ENCODE peak calls at places on chromosomes 7 and 10, in six cellular contexts. F, L, W, T, O and Y are unnamed samples.

GRCh38 chr7:78015574-78016260 is 217.1 kb downstream of the PHTF2 start:
- DNase-seq in F (no peak), O (no peak), T (no peak), W (no peak), L (no peak), Y (no peak)

GRCh38 chr7:137755846-137756685 is 90.7 kb downstream of the DGKI start:
- DNase-seq in O (no peak), L (no peak), F (no peak), T (no peak), W (no peak), Y (no peak)

GRCh38 chr7:134364619-134365037 is 47.9 kb upstream of the SLC35B4 start:
- DNase-seq in L (no peak), F (no peak), T (no peak), W (no peak), O (no peak), Y (peak; percentile 58)

GRCh38 chr10:6297522-6297921 is 94.8 kb downstream of the PFKFB3 start:
- DNase-seq in W (no peak), O (no peak), F (no peak), L (no peak), T (no peak), Y (no peak)

GRCh38 chr7:15603124-15603523 is 41.3 kb upstream of the AGMO start:
- DNase-seq in T (no peak), W (no peak), O (no peak), F (no peak), L (no peak), Y (no peak)

GRCh38 chr7:120052884-120053382 is 220.0 kb upstream of the KCND2 start:
- DNase-seq in T (no peak), O (no peak), W (no peak), F (no peak), L (peak; percentile 12), Y (no peak)

GRCh38 chr7:80918406-80918805 is 445 bp downstream of the SEMA3C start:
- DNase-seq in F (no peak), L (no peak), O (no peak), W (no peak), T (no peak), Y (peak; percentile 54)

GRCh38 chr10:113549856-113550255 is 3.0 kb upstream of the HABP2 start:
- DNase-seq in W (no peak), O (no peak), T (no peak), L (no peak), F (no peak), Y (no peak)

GRCh38 chr10:105062881-105063280 is 421.8 kb downstream of the SORCS3 start:
- DNase-seq in L (no peak), F (no peak), W (no peak), T (no peak), O (no peak), Y (no peak)

GRCh38 chr10:3407208-3407607 is 234.6 kb upstream of the PITRM1 start:
- DNase-seq in F (no peak), O (no peak), L (no peak), W (no peak), T (no peak), Y (no peak)

GRCh38 chr10:49550563-49550962 is 11.6 kb upstream of the ERCC6 start:
- DNase-seq in L (no peak), W (no peak), T (no peak), O (no peak), F (no peak), Y (no peak)

GRCh38 chr7:40297741-40298311 is 163.0 kb downstream of the SUGCT start:
- DNase-seq in T (no peak), F (no peak), L (no peak), O (no peak), W (no peak), Y (no peak)

GRCh38 chr10:74008212-74008731 is 10.4 kb downstream of the VCL start:
- DNase-seq in O (no peak), W (no peak), T (no peak), F (no peak), L (no peak), Y (no peak)

GRCh38 chr10:110498982-110499795 is 1.5 kb downstream of the DUSP5 start:
- DNase-seq in T (peak; percentile 21), F (no peak), W (peak; percentile 53), O (no peak), L (no peak), Y (peak; percentile 84)

GRCh38 chr10:13437026-13437555 is 89.0 kb upstream of the SEPHS1 start:
- DNase-seq in F (no peak), O (no peak), W (no peak), T (no peak), L (no peak), Y (no peak)

GRCh38 chr7:76193478-76193877 is 8.2 kb upstream of the SRRM3 start:
- DNase-seq in T (no peak), O (no peak), W (no peak), L (no peak), F (no peak), Y (no peak)

GRCh38 chr7:4049202-4049601 is 632.9 kb upstream of the FOXK1 start:
- DNase-seq in T (no peak), O (no peak), F (no peak), L (no peak), W (no peak), Y (no peak)

GRCh38 chr7:9192969-9193368 is 759.6 kb downstream of the NXPH1 start:
- DNase-seq in W (no peak), T (no peak), F (no peak), O (no peak), L (no peak), Y (no peak)

GRCh38 chr10:57506414-57507094 is 761.1 kb downstream of the IPMK start:
- DNase-seq in L (no peak), W (no peak), F (no peak), O (no peak), T (no peak), Y (no peak)

GRCh38 chr10:6151087-6151977 is 51.4 kb upstream of the PFKFB3 start:
- DNase-seq in O (peak; percentile 53), W (peak; percentile 62), L (peak; percentile 86), T (peak; percentile 27), F (peak; percentile 41), Y (peak; percentile 61)

GRCh38 chr10:70272925-70273316 is 10.9 kb downstream of the NPFFR1 start:
- DNase-seq in W (no peak), F (no peak), T (no peak), L (no peak), O (no peak), Y (peak; percentile 40)

GRCh38 chr10:1378473-1378872 is 322.3 kb downstream of the WDR37 start:
- DNase-seq in O (no peak), F (no peak), W (peak; percentile 4), T (no peak), L (no peak), Y (no peak)

GRCh38 chr10:104123397-104123796 is 1.4 kb downstream of the SFR1 start:
- DNase-seq in T (no peak), O (no peak), W (no peak), F (no peak), L (no peak), Y (peak; percentile 50)